ENCODE peak calls at places on chromosomes 13 and 19, in eight cellular contexts. R, A, T, H, P, J, M and I are unnamed samples. For H3K36me3, the result is how much of the 10 kb centered on the place peaks cover.

GRCh38 chr13:71625694-71626093 is 241.3 kb downstream of the DACH1 start:
- DNase-seq in R (no peak), A (peak), T (peak), H (peak), P (no peak), J (no peak), M (no peak), I (no peak)

GRCh38 chr13:27353166-27353583 is 71.2 kb upstream of the GTF3A start:
- DNase-seq in R (no peak), A (peak), T (peak), H (peak), P (no peak), J (no peak), M (no peak), I (peak)

GRCh38 chr13:101390461-101390860 is 25.8 kb downstream of the NALCN start:
- DNase-seq in R (no peak), A (no peak), T (no peak), H (no peak), P (no peak), J (no peak), M (no peak), I (peak)

GRCh38 chr19:27738569-27739193 is 1474.3 kb downstream of the UQCRFS1 start:
- DNase-seq in R (no peak), A (no peak), T (no peak), H (no peak), P (no peak), J (no peak), M (no peak), I (no peak)

GRCh38 chr19:16051254-16052025 is 24.9 kb upstream of the TPM4 start:
- DNase-seq in R (no peak), A (peak), T (peak), H (peak), P (no peak), J (no peak), M (no peak), I (no peak)

GRCh38 chr13:26873174-26873698 is 112.7 kb upstream of the GPR12 start:
- DNase-seq in R (no peak), A (no peak), T (no peak), H (no peak), P (no peak), J (no peak), M (peak), I (no peak)

GRCh38 chr13:102598061-102598460 is 1.3 kb downstream of the TPP2 start:
- DNase-seq in R (no peak), A (peak), T (no peak), H (no peak), P (no peak), J (no peak), M (no peak), I (peak)

GRCh38 chr13:26498524-26499208 is 58.8 kb upstream of the WASF3 start:
- DNase-seq in R (no peak), A (no peak), T (no peak), H (peak), P (no peak), J (no peak), M (no peak), I (peak)

GRCh38 chr13:25286308-25286968 is 850 bp downstream of the MTMR6 start:
- DNase-seq in R (no peak), A (peak), T (peak), H (peak), P (no peak), J (no peak), M (peak), I (peak)

DNA sequence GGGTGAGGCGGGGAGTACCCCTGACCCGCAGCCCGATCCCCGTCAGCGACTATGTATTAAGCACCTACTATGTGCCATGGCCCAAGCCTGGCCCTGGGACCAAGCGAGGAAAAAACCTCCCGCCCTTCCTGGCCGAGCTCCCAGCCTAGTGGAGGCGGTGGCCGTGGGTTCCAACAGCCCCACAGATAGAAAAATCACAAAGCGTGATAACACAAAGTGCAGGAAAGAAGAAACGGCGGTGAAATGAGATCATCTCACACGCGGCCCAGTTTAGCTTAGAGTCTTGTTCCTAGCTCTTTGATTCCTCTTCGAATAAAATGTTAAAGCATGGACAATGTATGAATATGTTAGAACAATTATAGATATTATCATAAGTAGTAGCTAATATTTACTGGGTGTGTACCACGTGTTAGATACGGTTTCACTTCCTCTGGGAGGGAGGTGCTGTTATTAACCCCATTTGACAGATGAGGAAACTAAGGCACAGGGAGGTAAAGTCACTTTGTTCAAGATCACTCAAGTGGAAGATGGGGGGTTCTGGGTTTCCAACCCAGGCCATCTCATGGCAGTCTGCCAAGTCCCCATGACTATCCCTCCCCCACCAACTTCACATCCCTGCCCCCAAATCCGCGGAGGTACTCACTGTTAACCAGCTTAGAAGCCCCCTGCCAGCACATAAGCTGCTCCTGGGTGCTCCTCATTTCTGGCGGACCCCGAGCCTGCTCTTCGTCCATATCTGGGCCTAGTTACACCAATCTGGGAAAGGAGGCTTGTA is 1.2 kb upstream of the FXYD7 start:
- DNase-seq in R (no peak), A (no peak), T (no peak), H (no peak), P (no peak), J (no peak), M (no peak), I (no peak)
- H3K4me3 ChIP-seq in R (no peak), A (no peak), T (peak), H (no peak), P (peak), J (no peak), M (peak), I (no peak)

DNA sequence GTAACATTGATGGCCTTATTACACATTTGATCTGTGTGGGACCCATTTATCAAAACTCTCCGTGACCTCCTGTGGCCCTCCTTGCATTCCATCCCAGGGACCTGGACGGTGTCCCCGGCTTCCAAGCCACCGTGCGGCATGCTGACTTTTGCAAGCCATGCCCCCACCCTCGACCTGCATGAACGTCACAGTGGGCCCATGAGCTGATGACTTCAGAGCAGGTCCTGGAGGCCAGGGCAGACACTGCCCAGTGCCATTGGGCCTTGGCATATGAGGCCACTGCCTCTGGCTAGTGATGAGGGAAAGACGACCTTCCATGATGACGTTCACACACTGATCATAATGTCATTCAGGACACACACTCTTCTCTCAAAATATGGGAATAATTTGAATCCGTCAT is 62.8 kb downstream of the RAB20 start:
- DNase-seq in R (no peak), A (no peak), T (no peak), H (no peak), P (no peak), J (no peak), M (no peak), I (no peak)
- H3K36me3 ChIP-seq in R (under half), A (under half), T (under half), H (under half), P (under half), J (half or more), M (under half), I (under half)

DNA sequence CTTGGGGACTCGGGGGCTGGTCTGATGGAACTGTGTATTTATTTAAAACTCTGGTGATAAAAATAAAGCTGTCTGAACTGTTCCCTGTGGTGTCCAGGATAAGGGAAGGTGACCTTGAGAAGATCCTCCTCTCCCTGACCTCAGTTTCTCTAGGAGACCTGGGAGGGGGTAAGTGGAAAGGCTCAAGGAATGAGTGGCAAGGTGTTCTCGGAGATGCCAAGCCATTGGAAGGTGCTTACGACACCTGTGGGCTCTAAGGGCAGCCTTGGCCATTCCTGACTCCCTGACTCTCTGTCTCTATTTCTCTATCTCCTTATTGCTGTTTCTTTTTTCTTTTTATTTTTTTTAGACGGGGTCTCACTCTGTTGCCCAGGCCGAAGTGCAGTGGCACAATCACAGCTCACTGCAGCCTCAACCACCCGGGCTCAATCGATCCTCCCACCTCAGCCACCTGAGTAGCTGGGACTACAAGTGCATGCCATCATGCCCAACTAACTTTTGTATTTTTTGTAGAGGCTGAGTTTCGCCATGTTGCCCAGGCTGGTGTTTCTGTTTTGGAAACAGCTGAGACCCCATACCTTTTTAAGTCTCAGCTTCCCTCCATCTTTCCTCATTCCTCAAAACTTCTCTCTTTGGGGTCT is 3.3 kb downstream of the GDF15 start:
- DNase-seq in R (no peak), A (no peak), T (no peak), H (no peak), P (no peak), J (no peak), M (no peak), I (no peak)
- H3K4me3 ChIP-seq in R (no peak), A (no peak), T (no peak), H (no peak), P (peak), J (no peak), M (no peak), I (no peak)

GRCh38 chr13:19670147-19670546 is 36.7 kb downstream of the MPHOSPH8 start:
- DNase-seq in R (no peak), A (no peak), T (no peak), H (no peak), P (no peak), J (no peak), M (no peak), I (no peak)

GRCh38 chr13:19664481-19665230 is 31.2 kb downstream of the MPHOSPH8 start:
- DNase-seq in R (no peak), A (no peak), T (no peak), H (no peak), P (no peak), J (no peak), M (no peak), I (no peak)

GRCh38 chr13:19665427-19665859 is 32.0 kb downstream of the MPHOSPH8 start:
- DNase-seq in R (no peak), A (no peak), T (no peak), H (no peak), P (no peak), J (no peak), M (peak), I (no peak)

GRCh38 chr13:19672990-19673389 is 39.5 kb downstream of the MPHOSPH8 start:
- DNase-seq in R (no peak), A (no peak), T (no peak), H (no peak), P (no peak), J (no peak), M (no peak), I (no peak)

GRCh38 chr13:19668778-19669177 is 35.3 kb downstream of the MPHOSPH8 start:
- DNase-seq in R (no peak), A (no peak), T (no peak), H (no peak), P (no peak), J (no peak), M (no peak), I (no peak)
- H3K36me3 ChIP-seq in R (under half), A (under half), T (half or more), H (under half), P (half or more), J (half or more), M (under half), I (half or more)

DNA sequence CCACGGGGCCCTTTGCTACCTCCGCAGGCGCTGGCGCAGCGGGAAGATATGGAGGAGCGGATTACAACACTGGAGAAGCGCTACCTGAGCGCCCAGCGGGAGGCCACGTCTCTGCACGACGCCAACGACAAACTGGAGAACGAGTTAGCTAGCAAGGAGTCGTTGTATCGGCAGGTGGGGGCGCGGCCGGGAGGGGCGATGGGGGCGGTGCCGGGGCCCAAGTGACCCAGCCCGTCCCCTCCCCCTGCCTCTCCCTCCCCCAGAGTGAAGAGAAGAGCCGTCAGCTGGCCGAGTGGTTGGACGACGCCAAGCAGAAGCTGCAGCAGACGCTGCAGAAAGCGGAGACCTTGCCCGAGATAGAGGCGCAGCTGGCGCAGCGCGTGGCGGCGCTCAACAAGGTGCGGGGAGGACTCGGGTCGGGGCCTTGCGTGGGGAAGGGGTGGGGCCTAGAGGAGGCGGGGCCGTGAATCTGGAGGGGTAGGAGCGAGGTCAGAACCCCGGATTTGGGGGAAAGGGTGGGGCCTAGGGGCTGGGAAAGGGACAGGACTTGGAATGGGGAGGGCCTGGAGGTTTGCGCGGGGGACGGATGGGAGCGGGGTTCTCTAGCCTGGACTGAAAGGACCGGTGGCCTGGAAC is 13.7 kb downstream of the PPFIA3 start:
- DNase-seq in R (no peak), A (peak), T (no peak), H (no peak), P (peak), J (no peak), M (peak), I (no peak)
- H3K4me3 ChIP-seq in R (no peak), A (peak), T (no peak), H (peak), P (peak), J (no peak), M (peak), I (no peak)

DNA sequence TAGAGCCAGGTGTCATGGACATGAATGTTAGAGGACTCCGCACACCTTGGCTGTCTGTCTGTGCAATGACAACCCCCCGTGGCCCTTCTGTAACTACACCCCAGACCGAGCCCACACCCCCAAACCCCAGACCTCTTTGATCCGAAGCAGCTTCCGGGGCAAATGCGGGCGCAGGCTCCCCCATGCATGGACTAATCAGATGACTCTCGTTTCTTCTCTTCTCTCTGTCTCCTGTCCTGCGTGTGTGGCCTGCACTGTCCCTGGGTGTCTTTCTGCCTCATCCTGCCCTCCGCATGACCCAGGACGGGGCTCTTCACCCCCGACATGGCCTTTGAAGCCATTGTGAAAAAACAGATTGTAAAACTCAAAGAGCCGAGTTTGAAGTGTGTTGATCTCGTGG is 38.9 kb downstream of the TMED1 start:
- DNase-seq in R (no peak), A (no peak), T (no peak), H (no peak), P (no peak), J (no peak), M (no peak), I (no peak)
- H3K36me3 ChIP-seq in R (under half), A (under half), T (under half), H (under half), P (half or more), J (half or more), M (under half), I (under half)

DNA sequence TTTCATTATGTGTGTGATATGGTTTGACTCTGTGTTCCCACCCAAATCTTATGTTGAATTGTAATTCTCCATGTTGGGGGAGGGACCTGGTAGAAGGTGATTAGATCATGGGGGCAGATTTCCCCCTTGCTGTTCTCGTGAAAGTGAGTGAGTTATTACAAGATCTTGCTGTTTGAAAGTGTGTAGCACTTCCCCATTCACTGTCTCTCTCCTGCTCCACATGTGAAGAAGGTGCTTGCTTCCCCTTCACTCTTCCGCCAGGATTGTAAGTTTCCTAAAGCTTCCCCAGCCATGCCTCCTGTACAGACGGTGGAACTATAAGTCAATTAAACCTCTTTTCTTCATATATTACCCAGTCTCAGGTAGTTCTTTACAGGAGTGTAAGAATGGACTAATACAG is 54.3 kb upstream of the SERTM1 start:
- DNase-seq in R (no peak), A (no peak), T (no peak), H (no peak), P (no peak), J (no peak), M (no peak), I (no peak)
- H3K4me3 ChIP-seq in R (no peak), A (no peak), T (no peak), H (no peak), P (no peak), J (no peak), M (no peak), I (no peak)